ENCODE peak calls at places on chromosomes 12 and 14, in five cellular contexts. A is ACHN, M is fibroblast of pulmonary artery, E is heart right ventricle, R is BE2C. B is an unnamed sample.

GRCh38 chr12:111384596-111384995 is 15.7 kb upstream of the PHETA1 start:
- DNase-seq in A (no peak), M (no peak), E (no peak), R (no peak), B (no peak)

GRCh38 chr12:108457006-108457733 is 57.9 kb upstream of the FICD start:
- DNase-seq in A (peak), M (peak), E (peak), R (peak), B (peak)

GRCh38 chr14:104602315-104602932 is 2.1 kb downstream of the TMEM179 start:
- DNase-seq in A (no peak), M (no peak), E (no peak), R (no peak), B (no peak)

GRCh38 chr12:131832393-131833231 is 4.4 kb downstream of the MMP17 start:
- DNase-seq in A (peak), M (peak), E (no peak), R (peak), B (peak)

GRCh38 chr14:68459480-68460136 is 333.3 kb downstream of the ZFP36L1 start:
- DNase-seq in A (peak), M (no peak), E (no peak), R (no peak), B (no peak)

GRCh38 chr12:1773937-1774655 is 46.3 kb upstream of the LRTM2 start:
- DNase-seq in A (no peak), M (no peak), E (no peak), R (no peak), B (peak)

GRCh38 chr14:55773984-55774581 is 194.1 kb downstream of the KTN1 start:
- DNase-seq in A (no peak), M (no peak), E (no peak), R (no peak), B (no peak)

GRCh38 chr14:19900999-19901398 is 19.4 kb upstream of the OR4K5 start:
- DNase-seq in A (no peak), M (no peak), E (no peak), R (no peak), B (no peak)

GRCh38 chr12:115891551-115891950 is 385.9 kb downstream of the MED13L start:
- DNase-seq in A (no peak), M (no peak), E (no peak), R (no peak), B (no peak)

GRCh38 chr14:58060077-58060476 is 91.9 kb downstream of the ARMH4 start:
- DNase-seq in A (no peak), M (no peak), E (no peak), R (no peak), B (peak)

GRCh38 chr12:58920102-58920955 is at the start of gene LRIG3:
- DNase-seq in A (peak), M (peak), E (peak), R (peak), B (peak)

GRCh38 chr12:91180577-91180976 is 2.0 kb downstream of the DCN start:
- DNase-seq in A (peak), M (peak), E (peak), R (no peak), B (peak)

GRCh38 chr12:116465892-116466291 is 93.3 kb upstream of the MAP1LC3B2 start:
- DNase-seq in A (no peak), M (no peak), E (no peak), R (no peak), B (no peak)

GRCh38 chr12:13749380-13749779 is 232.0 kb downstream of the GRIN2B start:
- DNase-seq in A (no peak), M (no peak), E (no peak), R (no peak), B (no peak)

GRCh38 chr14:38042356-38042755 is 165.3 kb upstream of the SSTR1 start:
- DNase-seq in A (peak), M (peak), E (no peak), R (no peak), B (peak)

GRCh38 chr14:71488703-71489141 is 443.5 kb upstream of the RGS6 start:
- DNase-seq in A (no peak), M (peak), E (no peak), R (no peak), B (peak)

GRCh38 chr12:110849748-110850403 is 3.1 kb downstream of the CCDC63 start:
- DNase-seq in A (no peak), M (no peak), E (no peak), R (no peak), B (no peak)

GRCh38 chr12:116924558-116925453 is 14.1 kb downstream of the FBXW8 start:
- DNase-seq in A (peak), M (peak), E (no peak), R (no peak), B (peak)

GRCh38 chr12:10385181-10385613 is 4.6 kb downstream of the KLRK1 start:
- DNase-seq in A (peak), M (peak), E (no peak), R (no peak), B (peak)

GRCh38 chr14:74563621-74564159 is 48.3 kb downstream of the LTBP2 start:
- DNase-seq in A (no peak), M (no peak), E (no peak), R (no peak), B (no peak)

GRCh38 chr14:75531660-75532317 is 9.5 kb downstream of the BATF start:
- DNase-seq in A (no peak), M (peak), E (no peak), R (no peak), B (peak)

GRCh38 chr14:54356172-54356571 is 40.6 kb upstream of the CDKN3 start:
- DNase-seq in A (no peak), M (no peak), E (no peak), R (no peak), B (peak)

GRCh38 chr14:72651081-72651480 is 242.8 kb downstream of the DPF3 start:
- DNase-seq in A (no peak), M (peak), E (no peak), R (peak), B (no peak)

GRCh38 chr14:103546651-103547454 is 15.6 kb downstream of the BAG5 start:
- DNase-seq in A (peak), M (peak), E (peak), R (peak), B (peak)

GRCh38 chr12:39227218-39227617 is 215.7 kb downstream of the KIF21A start:
- DNase-seq in A (no peak), M (no peak), E (no peak), R (no peak), B (no peak)

GRCh38 chr14:79699206-79699605 is 512.1 kb downstream of the DIO2 start:
- DNase-seq in A (no peak), M (no peak), E (no peak), R (no peak), B (no peak)

GRCh38 chr14:29376251-29376650 is 551.4 kb downstream of the PRKD1 start:
- DNase-seq in A (no peak), M (no peak), E (no peak), R (no peak), B (no peak)

GRCh38 chr14:70873627-70874026 is 33.6 kb upstream of the PCNX1 start:
- DNase-seq in A (no peak), M (no peak), E (no peak), R (no peak), B (no peak)

GRCh38 chr12:64029013-64029857 is 184.7 kb downstream of the SRGAP1 start:
- DNase-seq in A (no peak), M (peak), E (no peak), R (no peak), B (peak)

GRCh38 chr12:101945361-101946232 is 68.2 kb downstream of the DRAM1 start:
- DNase-seq in A (no peak), M (no peak), E (no peak), R (no peak), B (no peak)

GRCh38 chr12:28699029-28699428 is 450.0 kb upstream of the FAR2 start:
- DNase-seq in A (no peak), M (no peak), E (no peak), R (no peak), B (no peak)

GRCh38 chr12:75526655-75527511 is 15.5 kb upstream of the KRR1 start:
- DNase-seq in A (peak), M (peak), E (no peak), R (peak), B (peak)

GRCh38 chr14:94670692-94671285 is 58.6 kb downstream of the SERPINA3 start:
- DNase-seq in A (no peak), M (no peak), E (no peak), R (no peak), B (no peak)

GRCh38 chr14:35386673-35387125 is 17.9 kb downstream of the NFKBIA start:
- DNase-seq in A (no peak), M (no peak), E (peak), R (peak), B (no peak)

GRCh38 chr12:6884539-6884938 is 11.4 kb upstream of the SPSB2 start:
- DNase-seq in A (no peak), M (no peak), E (no peak), R (no peak), B (no peak)

GRCh38 chr12:85310456-85311076 is 30.5 kb downstream of the ALX1 start:
- DNase-seq in A (peak), M (peak), E (no peak), R (no peak), B (peak)

GRCh38 chr12:16389594-16389993 is 42.1 kb downstream of the MGST1 start:
- DNase-seq in A (peak), M (peak), E (no peak), R (no peak), B (peak)

GRCh38 chr12:46391630-46392029 is 19.1 kb upstream of the SLC38A2 start:
- DNase-seq in A (no peak), M (peak), E (peak), R (no peak), B (peak)

GRCh38 chr12:28536088-28536487 is 345.8 kb downstream of the CCDC91 start:
- DNase-seq in A (no peak), M (peak), E (no peak), R (no peak), B (peak)

GRCh38 chr14:61176686-61177085 is 104.5 kb downstream of the TMEM30B start:
- DNase-seq in A (peak), M (peak), E (no peak), R (no peak), B (no peak)